ENCODE peak calls at places on chromosome 2, in nine cellular contexts. One of them, this sample, is unnamed. For H3K4me1, the result is how much of the 10 kb centered on the place peaks cover.

GRCh38 chr2:223598994-223599645 is 3.0 kb downstream of the SCG2 start:
- DNase-seq in left ventricle myocardium inferior: no peak
- DNase-seq in body of pancreas: no peak
- DNase-seq in naive thymus-derived CD4-positive, alpha-beta T cell: no peak
- DNase-seq in tibial artery: no peak
- DNase-seq in heart left ventricle: no peak
- DNase-seq in right lobe of liver: no peak
- DNase-seq in HCT116: no peak
- DNase-seq in fibroblast of lung: peak
- DNase-seq in this sample: no peak

GRCh38 chr2:28296243-28296642 is 96.4 kb upstream of the FOSL2 start:
- DNase-seq in left ventricle myocardium inferior: no peak
- DNase-seq in body of pancreas: no peak
- DNase-seq in naive thymus-derived CD4-positive, alpha-beta T cell: no peak
- DNase-seq in tibial artery: no peak
- DNase-seq in heart left ventricle: no peak
- DNase-seq in right lobe of liver: no peak
- DNase-seq in HCT116: peak
- DNase-seq in fibroblast of lung: peak
- DNase-seq in this sample: no peak

GRCh38 chr2:168814939-168815907 is 12.8 kb downstream of the NOSTRIN start:
- DNase-seq in left ventricle myocardium inferior: no peak
- DNase-seq in body of pancreas: no peak
- DNase-seq in naive thymus-derived CD4-positive, alpha-beta T cell: no peak
- DNase-seq in tibial artery: no peak
- DNase-seq in heart left ventricle: no peak
- DNase-seq in right lobe of liver: no peak
- DNase-seq in HCT116: no peak
- DNase-seq in fibroblast of lung: peak
- DNase-seq in this sample: no peak

GRCh38 chr2:237874585-237875161 is 15.2 kb downstream of the RAMP1 start:
- DNase-seq in left ventricle myocardium inferior: no peak
- DNase-seq in body of pancreas: no peak
- DNase-seq in naive thymus-derived CD4-positive, alpha-beta T cell: no peak
- DNase-seq in tibial artery: peak
- DNase-seq in heart left ventricle: no peak
- DNase-seq in right lobe of liver: no peak
- DNase-seq in HCT116: no peak
- DNase-seq in fibroblast of lung: peak
- DNase-seq in this sample: peak

GRCh38 chr2:174561283-174562275 is 36.0 kb downstream of the WIPF1 start:
- DNase-seq in left ventricle myocardium inferior: peak
- DNase-seq in body of pancreas: peak
- DNase-seq in naive thymus-derived CD4-positive, alpha-beta T cell: no peak
- DNase-seq in tibial artery: peak
- DNase-seq in heart left ventricle: peak
- DNase-seq in right lobe of liver: peak
- DNase-seq in HCT116: no peak
- DNase-seq in fibroblast of lung: peak
- DNase-seq in this sample: peak

GRCh38 chr2:117123362-117123761 is 691.1 kb upstream of the DDX18 start:
- DNase-seq in left ventricle myocardium inferior: no peak
- DNase-seq in body of pancreas: no peak
- DNase-seq in naive thymus-derived CD4-positive, alpha-beta T cell: no peak
- DNase-seq in tibial artery: no peak
- DNase-seq in heart left ventricle: no peak
- DNase-seq in right lobe of liver: no peak
- DNase-seq in HCT116: no peak
- DNase-seq in fibroblast of lung: no peak
- DNase-seq in this sample: no peak

GRCh38 chr2:37768491-37768925 is 97.1 kb upstream of the CDC42EP3 start:
- DNase-seq in left ventricle myocardium inferior: no peak
- DNase-seq in body of pancreas: peak
- DNase-seq in naive thymus-derived CD4-positive, alpha-beta T cell: no peak
- DNase-seq in tibial artery: peak
- DNase-seq in heart left ventricle: no peak
- DNase-seq in right lobe of liver: no peak
- DNase-seq in HCT116: no peak
- DNase-seq in fibroblast of lung: peak
- DNase-seq in this sample: peak

GRCh38 chr2:33073018-33073417 is 126.3 kb downstream of the LTBP1 start:
- DNase-seq in left ventricle myocardium inferior: no peak
- DNase-seq in body of pancreas: no peak
- DNase-seq in naive thymus-derived CD4-positive, alpha-beta T cell: no peak
- DNase-seq in tibial artery: no peak
- DNase-seq in heart left ventricle: no peak
- DNase-seq in right lobe of liver: no peak
- DNase-seq in HCT116: no peak
- DNase-seq in fibroblast of lung: peak
- DNase-seq in this sample: no peak

GRCh38 chr2:36507408-36507812 is 90.6 kb downstream of the FEZ2 start:
- DNase-seq in left ventricle myocardium inferior: no peak
- DNase-seq in body of pancreas: peak
- DNase-seq in naive thymus-derived CD4-positive, alpha-beta T cell: peak
- DNase-seq in tibial artery: no peak
- DNase-seq in heart left ventricle: peak
- DNase-seq in right lobe of liver: no peak
- DNase-seq in HCT116: peak
- DNase-seq in fibroblast of lung: peak
- DNase-seq in this sample: peak

GRCh38 chr2:135948642-135949355 is 36.6 kb downstream of the DARS1 start:
- DNase-seq in left ventricle myocardium inferior: no peak
- DNase-seq in body of pancreas: no peak
- DNase-seq in naive thymus-derived CD4-positive, alpha-beta T cell: no peak
- DNase-seq in tibial artery: no peak
- DNase-seq in heart left ventricle: no peak
- DNase-seq in right lobe of liver: no peak
- DNase-seq in HCT116: peak
- DNase-seq in fibroblast of lung: peak
- DNase-seq in this sample: no peak

GRCh38 chr2:198054299-198054698 is 249.9 kb downstream of the PLCL1 start:
- DNase-seq in left ventricle myocardium inferior: peak
- DNase-seq in body of pancreas: no peak
- DNase-seq in naive thymus-derived CD4-positive, alpha-beta T cell: peak
- DNase-seq in tibial artery: no peak
- DNase-seq in heart left ventricle: peak
- DNase-seq in right lobe of liver: no peak
- DNase-seq in HCT116: peak
- DNase-seq in fibroblast of lung: peak
- DNase-seq in this sample: no peak

GRCh38 chr2:235026137-235026536 is 74.3 kb downstream of the SH3BP4 start:
- DNase-seq in left ventricle myocardium inferior: no peak
- DNase-seq in body of pancreas: peak
- DNase-seq in naive thymus-derived CD4-positive, alpha-beta T cell: no peak
- DNase-seq in tibial artery: no peak
- DNase-seq in heart left ventricle: no peak
- DNase-seq in right lobe of liver: no peak
- DNase-seq in HCT116: peak
- DNase-seq in fibroblast of lung: peak
- DNase-seq in this sample: peak

GRCh38 chr2:67854103-67854502 is 208.7 kb downstream of the C1D start:
- DNase-seq in left ventricle myocardium inferior: no peak
- DNase-seq in body of pancreas: no peak
- DNase-seq in naive thymus-derived CD4-positive, alpha-beta T cell: no peak
- DNase-seq in tibial artery: no peak
- DNase-seq in heart left ventricle: no peak
- DNase-seq in right lobe of liver: no peak
- DNase-seq in HCT116: no peak
- DNase-seq in fibroblast of lung: no peak
- DNase-seq in this sample: peak

GRCh38 chr2:39513641-39514094 is 76.6 kb upstream of the MAP4K3 start:
- DNase-seq in left ventricle myocardium inferior: peak
- DNase-seq in body of pancreas: peak
- DNase-seq in naive thymus-derived CD4-positive, alpha-beta T cell: no peak
- DNase-seq in tibial artery: peak
- DNase-seq in heart left ventricle: peak
- DNase-seq in right lobe of liver: peak
- DNase-seq in HCT116: peak
- DNase-seq in fibroblast of lung: peak
- DNase-seq in this sample: peak

GRCh38 chr2:195489101-195489500 is 167.9 kb upstream of the SLC39A10 start:
- DNase-seq in left ventricle myocardium inferior: no peak
- DNase-seq in body of pancreas: no peak
- DNase-seq in naive thymus-derived CD4-positive, alpha-beta T cell: no peak
- DNase-seq in tibial artery: no peak
- DNase-seq in heart left ventricle: no peak
- DNase-seq in right lobe of liver: no peak
- DNase-seq in HCT116: no peak
- DNase-seq in fibroblast of lung: peak
- DNase-seq in this sample: no peak

GRCh38 chr2:86290596-86291327 is 46.7 kb downstream of the REEP1 start:
- DNase-seq in left ventricle myocardium inferior: peak
- DNase-seq in body of pancreas: no peak
- DNase-seq in naive thymus-derived CD4-positive, alpha-beta T cell: no peak
- DNase-seq in tibial artery: no peak
- DNase-seq in heart left ventricle: peak
- DNase-seq in right lobe of liver: no peak
- DNase-seq in HCT116: no peak
- DNase-seq in fibroblast of lung: no peak
- DNase-seq in this sample: no peak

GRCh38 chr2:219664958-219665357 is 37.5 kb downstream of the SLC4A3 start:
- DNase-seq in left ventricle myocardium inferior: peak
- DNase-seq in body of pancreas: no peak
- DNase-seq in naive thymus-derived CD4-positive, alpha-beta T cell: no peak
- DNase-seq in tibial artery: peak
- DNase-seq in heart left ventricle: peak
- DNase-seq in right lobe of liver: no peak
- DNase-seq in HCT116: no peak
- DNase-seq in fibroblast of lung: peak
- DNase-seq in this sample: peak

GRCh38 chr2:67516899-67517530 is 119.9 kb downstream of the ETAA1 start:
- DNase-seq in left ventricle myocardium inferior: no peak
- DNase-seq in body of pancreas: no peak
- DNase-seq in naive thymus-derived CD4-positive, alpha-beta T cell: no peak
- DNase-seq in tibial artery: no peak
- DNase-seq in heart left ventricle: no peak
- DNase-seq in right lobe of liver: no peak
- DNase-seq in HCT116: no peak
- DNase-seq in fibroblast of lung: peak
- DNase-seq in this sample: no peak

GRCh38 chr2:157334335-157334734 is 8.7 kb upstream of the ERMN start:
- DNase-seq in left ventricle myocardium inferior: no peak
- DNase-seq in body of pancreas: no peak
- DNase-seq in naive thymus-derived CD4-positive, alpha-beta T cell: no peak
- DNase-seq in tibial artery: no peak
- DNase-seq in heart left ventricle: no peak
- DNase-seq in right lobe of liver: no peak
- DNase-seq in HCT116: no peak
- DNase-seq in fibroblast of lung: no peak
- DNase-seq in this sample: no peak
- H3K4me1 ChIP-seq in left ventricle myocardium inferior: under half
- H3K4me1 ChIP-seq in body of pancreas: under half
- H3K4me1 ChIP-seq in naive thymus-derived CD4-positive, alpha-beta T cell: half or more
- H3K4me1 ChIP-seq in tibial artery: under half
- H3K4me1 ChIP-seq in heart left ventricle: under half
- H3K4me1 ChIP-seq in right lobe of liver: under half
- H3K4me1 ChIP-seq in HCT116: under half
- H3K4me1 ChIP-seq in fibroblast of lung: under half
- H3K4me1 ChIP-seq in this sample: under half

DNA sequence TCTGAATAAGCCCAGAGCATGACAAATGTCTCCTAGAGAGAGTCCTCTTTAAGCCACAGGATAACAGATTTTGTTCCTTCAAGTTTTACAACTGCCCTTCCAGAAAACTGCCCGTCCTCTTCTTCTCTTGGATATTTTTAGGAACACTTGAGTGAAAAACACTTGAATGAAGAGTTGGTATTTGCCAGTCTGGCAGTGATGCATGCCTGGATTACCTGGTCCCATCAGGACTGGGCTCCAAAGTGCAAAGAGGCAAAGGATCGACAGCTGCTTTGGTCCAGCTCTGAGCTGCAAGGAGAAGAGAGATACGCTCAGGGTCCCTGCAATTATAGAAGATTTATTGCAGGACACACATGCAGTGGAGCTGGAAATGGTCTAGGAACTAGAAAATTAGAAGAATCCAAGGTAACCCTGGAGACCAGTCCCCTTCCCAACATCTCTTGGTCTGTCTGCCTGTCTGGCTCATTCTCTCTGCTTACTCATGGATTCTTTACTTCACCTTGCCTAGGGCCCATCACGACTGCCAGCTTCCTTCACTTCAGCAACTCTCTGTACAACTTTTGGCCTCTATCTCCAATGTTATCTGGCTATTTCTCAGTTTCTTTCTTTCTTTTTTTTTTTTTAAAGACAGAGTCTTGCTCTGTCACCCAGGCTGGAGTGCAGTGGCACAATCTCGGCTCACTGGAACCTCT is 112.1 kb upstream of the SIX2 start:
- DNase-seq in left ventricle myocardium inferior: no peak
- DNase-seq in body of pancreas: no peak
- DNase-seq in naive thymus-derived CD4-positive, alpha-beta T cell: no peak
- DNase-seq in tibial artery: no peak
- DNase-seq in heart left ventricle: no peak
- DNase-seq in right lobe of liver: no peak
- DNase-seq in HCT116: no peak
- DNase-seq in fibroblast of lung: peak
- DNase-seq in this sample: no peak
- H3K4me1 ChIP-seq in left ventricle myocardium inferior: under half
- H3K4me1 ChIP-seq in body of pancreas: under half
- H3K4me1 ChIP-seq in naive thymus-derived CD4-positive, alpha-beta T cell: under half
- H3K4me1 ChIP-seq in tibial artery: under half
- H3K4me1 ChIP-seq in heart left ventricle: under half
- H3K4me1 ChIP-seq in right lobe of liver: under half
- H3K4me1 ChIP-seq in HCT116: under half
- H3K4me1 ChIP-seq in fibroblast of lung: under half
- H3K4me1 ChIP-seq in this sample: under half

GRCh38 chr2:191791953-191792560 is 54.8 kb downstream of the CAVIN2 start:
- DNase-seq in left ventricle myocardium inferior: no peak
- DNase-seq in body of pancreas: no peak
- DNase-seq in naive thymus-derived CD4-positive, alpha-beta T cell: no peak
- DNase-seq in tibial artery: no peak
- DNase-seq in heart left ventricle: no peak
- DNase-seq in right lobe of liver: no peak
- DNase-seq in HCT116: no peak
- DNase-seq in fibroblast of lung: peak
- DNase-seq in this sample: no peak
- H3K4me1 ChIP-seq in left ventricle myocardium inferior: under half
- H3K4me1 ChIP-seq in body of pancreas: under half
- H3K4me1 ChIP-seq in naive thymus-derived CD4-positive, alpha-beta T cell: under half
- H3K4me1 ChIP-seq in tibial artery: under half
- H3K4me1 ChIP-seq in heart left ventricle: under half
- H3K4me1 ChIP-seq in right lobe of liver: under half
- H3K4me1 ChIP-seq in HCT116: under half
- H3K4me1 ChIP-seq in fibroblast of lung: under half
- H3K4me1 ChIP-seq in this sample: under half

GRCh38 chr2:240468300-240469238 is 33.1 kb downstream of the GPC1 start:
- DNase-seq in left ventricle myocardium inferior: no peak
- DNase-seq in body of pancreas: peak
- DNase-seq in naive thymus-derived CD4-positive, alpha-beta T cell: no peak
- DNase-seq in tibial artery: peak
- DNase-seq in heart left ventricle: peak
- DNase-seq in right lobe of liver: no peak
- DNase-seq in HCT116: no peak
- DNase-seq in fibroblast of lung: no peak
- DNase-seq in this sample: no peak
- H3K4me1 ChIP-seq in left ventricle myocardium inferior: under half
- H3K4me1 ChIP-seq in body of pancreas: under half
- H3K4me1 ChIP-seq in naive thymus-derived CD4-positive, alpha-beta T cell: under half
- H3K4me1 ChIP-seq in tibial artery: under half
- H3K4me1 ChIP-seq in heart left ventricle: under half
- H3K4me1 ChIP-seq in right lobe of liver: under half
- H3K4me1 ChIP-seq in HCT116: under half
- H3K4me1 ChIP-seq in fibroblast of lung: under half
- H3K4me1 ChIP-seq in this sample: under half